ENCODE peak calls at places on chromosome 13, in nine cellular contexts. V is GM23248, Q is SK-N-SH, S is neural progenitor cell, P is MM.1S, C is HCT116, I is PC-3, Z is GM23338, K is hepatocyte. N is an unnamed sample.

GRCh38 chr13:72400859-72401258 is 326.6 kb downstream of the MZT1 start:
- DNase-seq in K (no peak), S (no peak), I (no peak), Z (no peak), P (no peak), V (no peak), C (no peak), Q (no peak), N (no peak)

GRCh38 chr13:68697551-68697950 is 1410.1 kb upstream of the ATXN8OS start:
- DNase-seq in Q (peak; percentile 31), I (no peak), K (peak; percentile 10), C (no peak), V (no peak), Z (no peak), S (no peak), P (peak; percentile 36), N (no peak)

GRCh38 chr13:64397699-64398098 is 2832.4 kb downstream of the PCDH9 start:
- DNase-seq in V (no peak), C (no peak), I (peak; percentile 18), K (no peak), S (no peak), Z (no peak), Q (no peak), P (no peak), N (no peak)

GRCh38 chr13:97243915-97244820 is 22.0 kb downstream of the MBNL2 start:
- DNase-seq in I (no peak), Z (no peak), Q (no peak), C (no peak), S (no peak), V (no peak), K (no peak), P (no peak), N (no peak)

GRCh38 chr13:59643239-59643865 is 520.4 kb downstream of the DIAPH3 start:
- DNase-seq in S (no peak), C (no peak), K (no peak), Z (no peak), Q (peak; percentile 57), P (no peak), V (no peak), I (no peak), N (no peak)

GRCh38 chr13:45861352-45861751 is 9.8 kb upstream of the SIAH3 start:
- DNase-seq in K (no peak), Q (no peak), Z (no peak), I (peak; percentile 49), V (no peak), P (no peak), S (no peak), C (no peak), N (no peak)

GRCh38 chr13:71240906-71241305 is 626.1 kb downstream of the DACH1 start:
- DNase-seq in Q (peak; percentile 35), Z (peak; percentile 12), I (peak; percentile 35), C (no peak), P (no peak), V (no peak), S (peak; percentile 41), K (peak; percentile 24), N (no peak)

GRCh38 chr13:45626731-45627374 is 11.3 kb upstream of the ERICH6B start:
- DNase-seq in Q (peak; percentile 40), Z (no peak), K (no peak), C (no peak), V (peak; percentile 42), P (no peak), S (no peak), I (peak; percentile 42), N (no peak)

GRCh38 chr13:88246239-88246638 is 575.1 kb downstream of the SLITRK5 start:
- DNase-seq in I (no peak), K (no peak), V (no peak), P (no peak), S (no peak), C (no peak), Q (no peak), Z (no peak), N (no peak)

GRCh38 chr13:21673592-21674270 is 2.9 kb downstream of the FGF9 start:
- DNase-seq in C (no peak), K (peak; percentile 76), Z (peak; percentile 83), V (peak; percentile 63), I (peak; percentile 42), Q (peak; percentile 83), P (peak; percentile 55), S (peak; percentile 87), N (peak; percentile 79)

GRCh38 chr13:46516624-46517318 is 36.2 kb upstream of the LRCH1 start:
- DNase-seq in Z (peak; percentile 16), P (no peak), Q (no peak), I (no peak), K (peak; percentile 19), S (peak; percentile 47), V (no peak), C (no peak), N (no peak)

GRCh38 chr13:104301216-104301975 is 1235.2 kb upstream of the SLC10A2 start:
- DNase-seq in P (no peak), K (no peak), V (no peak), S (no peak), Q (no peak), I (no peak), C (no peak), Z (no peak), N (no peak)

GRCh38 chr13:46570273-46570672 is 17.3 kb downstream of the LRCH1 start:
- DNase-seq in Q (no peak), K (no peak), Z (no peak), S (no peak), V (no peak), I (no peak), C (no peak), P (no peak), N (no peak)

GRCh38 chr13:100694722-100695644 is 20.4 kb upstream of the TMTC4 start:
- DNase-seq in Q (peak; percentile 58), P (no peak), I (peak; percentile 58), Z (peak; percentile 87), C (peak; percentile 60), S (peak; percentile 77), K (peak; percentile 72), V (peak; percentile 50), N (no peak)

GRCh38 chr13:73809561-73809960 is 324.6 kb downstream of the KLF12 start:
- DNase-seq in Z (no peak), P (no peak), V (peak; percentile 43), Q (no peak), S (no peak), C (no peak), I (peak; percentile 63), K (no peak), N (no peak)
- TF ChIP-seq EZH2phosphoT487 in Z (no peak), P (no peak), V (no peak), Q (no peak), S (no peak), C (no peak), I (no peak), K (no peak), N (no peak)

DNA sequence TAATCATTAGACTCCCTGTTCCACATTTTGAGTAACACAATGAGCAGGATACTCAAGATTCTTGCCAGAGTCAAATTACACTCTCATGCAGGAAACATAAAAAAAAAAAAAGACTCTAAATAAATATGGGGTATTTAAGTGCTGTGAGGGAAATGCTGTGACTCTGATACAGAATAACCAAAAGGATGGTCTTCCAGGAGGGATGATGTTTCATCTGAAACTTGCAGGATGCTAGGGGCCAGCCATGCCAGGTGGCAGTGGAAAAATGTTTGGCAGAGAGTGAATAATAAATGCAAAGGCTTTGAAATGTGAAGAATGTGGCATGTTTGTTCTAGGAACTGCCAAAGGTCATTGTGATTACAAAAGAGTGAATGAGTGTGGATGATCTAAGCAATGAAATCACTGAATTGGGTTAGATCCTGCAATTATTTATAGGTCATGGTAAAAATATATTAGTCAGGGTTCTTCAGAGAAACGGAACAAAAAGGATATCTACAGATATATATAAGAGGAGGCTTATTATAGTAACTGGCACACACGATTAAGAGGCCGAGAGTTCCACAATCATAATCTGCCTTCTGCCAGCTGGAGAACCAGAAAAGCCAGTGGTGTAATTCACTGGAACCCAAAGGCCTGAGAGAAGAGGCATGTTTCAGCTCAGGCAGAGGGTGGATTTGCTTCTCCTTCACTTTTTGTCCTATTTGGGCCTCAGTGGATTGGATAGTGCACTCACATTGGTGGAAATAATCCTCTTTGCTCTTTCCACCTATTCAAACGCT is 1832.8 kb upstream of the MIR17HG start:
- DNase-seq in S (peak; percentile 43), I (peak; percentile 82), Q (no peak), Z (peak; percentile 76), K (peak; percentile 4), P (no peak), C (no peak), V (peak; percentile 19), N (no peak)
- H2AFZ ChIP-seq in S (no peak overlapping the region), I (no peak overlapping the region), Q (peak overlapping the region; percentile 29), Z (no peak overlapping the region), K (no peak overlapping the region), P (no peak overlapping the region), C (no peak overlapping the region), V (no peak overlapping the region), N (no peak overlapping the region)

GRCh38 chr13:40994581-40995230 is 24.4 kb downstream of the ELF1 start:
- DNase-seq in P (peak; percentile 50), K (no peak), V (no peak), Z (no peak), I (no peak), S (no peak), Q (no peak), C (no peak), N (no peak)
- TF ChIP-seq EZH2phosphoT487 in P (no peak), K (no peak), V (no peak), Z (no peak), I (no peak), S (no peak), Q (no peak), C (no peak), N (no peak)

DNA sequence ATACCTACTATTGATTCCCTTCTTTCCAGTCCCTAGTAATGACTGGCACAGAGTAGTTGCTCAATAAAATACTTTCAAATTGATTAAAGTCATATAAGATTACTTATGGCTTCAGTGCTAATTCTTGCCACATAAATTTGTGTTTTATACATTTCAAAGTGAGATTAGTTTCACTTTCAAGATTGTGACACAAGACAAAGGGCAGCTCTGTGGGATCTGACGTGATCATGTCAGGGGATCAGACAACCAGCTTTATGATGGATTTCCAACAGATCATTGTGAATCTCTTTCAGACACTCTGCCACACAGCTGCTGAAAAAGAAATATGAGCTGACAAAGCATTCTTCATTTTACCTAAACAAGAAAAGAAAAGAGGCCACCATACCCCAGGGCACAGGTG is 73.4 kb upstream of the POMP start:
- DNase-seq in Z (no peak), V (no peak), S (no peak), I (no peak), K (no peak), P (no peak), C (no peak), Q (no peak), N (no peak)
- H2AFZ ChIP-seq in Z (no peak overlapping the region), V (peak overlapping the region; percentile 64), S (no peak overlapping the region), I (no peak overlapping the region), K (no peak overlapping the region), P (no peak overlapping the region), C (no peak overlapping the region), Q (no peak overlapping the region), N (no peak overlapping the region)

DNA sequence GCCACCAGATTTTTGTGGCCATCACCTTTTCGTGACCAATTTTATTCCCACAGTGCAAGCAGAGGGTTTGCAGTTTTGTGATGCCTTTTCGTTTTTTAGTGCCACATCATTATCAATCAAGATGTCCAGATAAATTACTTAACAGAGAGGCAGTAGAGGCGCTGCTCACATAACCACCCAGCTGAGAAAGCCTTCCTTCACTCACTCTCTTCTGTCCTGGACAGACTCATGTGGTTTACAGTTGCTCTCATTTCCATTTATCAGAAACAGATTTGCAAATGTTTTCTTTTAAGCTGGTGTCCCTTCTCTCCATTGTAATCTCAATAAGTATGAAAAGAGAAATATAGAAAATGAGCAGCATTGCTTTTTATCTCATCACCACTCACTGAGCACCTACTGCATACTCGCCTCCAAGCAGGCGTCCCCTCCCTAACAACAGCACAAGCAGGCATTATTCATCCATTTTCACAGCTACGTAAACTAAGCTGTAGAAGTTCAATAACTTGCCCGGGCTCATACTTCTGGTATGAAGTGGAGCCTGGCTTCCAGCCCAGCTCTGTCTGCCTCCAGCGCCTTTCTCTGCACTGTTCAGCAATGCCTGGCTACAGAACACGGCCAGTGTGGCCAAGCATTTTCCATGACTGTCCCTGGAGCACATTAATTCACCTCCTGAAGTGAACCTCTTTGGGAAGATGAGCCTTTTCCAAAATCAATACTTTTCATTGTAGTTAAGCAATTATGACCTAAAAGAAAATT is 34.6 kb upstream of the KATNAL1 start:
- DNase-seq in S (no peak), C (peak; percentile 44), V (peak; percentile 99), I (peak; percentile 90), Q (peak; percentile 54), P (no peak), Z (no peak), K (peak; percentile 75), N (no peak)
- TF ChIP-seq EZH2phosphoT487 in S (no peak), C (no peak), V (no peak), I (no peak), Q (no peak), P (no peak), Z (no peak), K (no peak), N (no peak)